ENCODE peak calls at places on chromosomes 16 and 17, in ten cellular contexts. F is tibial nerve, W is A549, I is stomach, B is esophagus muscularis mucosa, P is GM12878, G is HepG2, U is K562, D is sigmoid colon, T is H1. V is an unnamed sample.

GRCh38 chr17:76943781-76944213 is 75.6 kb downstream of the MGAT5B start:
- DNase-seq in P (no peak), G (no peak), I (no peak), D (no peak), T (no peak), U (no peak), B (no peak), F (no peak), W (no peak), V (no peak)

GRCh38 chr16:11145173-11145820 is 110.7 kb downstream of the SOCS1 start:
- DNase-seq in D (no peak), P (no peak), F (no peak), B (no peak), U (no peak), T (no peak), I (no peak), W (no peak), G (no peak), V (no peak)

GRCh38 chr17:40298726-40299125 is 10.3 kb upstream of the RARA start:
- DNase-seq in P (no peak), G (no peak), B (no peak), U (no peak), F (no peak), D (no peak), I (no peak), W (no peak), T (no peak), V (no peak)

GRCh38 chr16:89565256-89565505 is 4.7 kb downstream of the RPL13 start:
- DNase-seq in T (no peak), G (no peak), F (no peak), U (no peak), B (no peak), D (no peak), W (no peak), I (no peak), P (no peak), V (no peak)

GRCh38 chr17:8793649-8794048 is 5.5 kb downstream of the MFSD6L start:
- DNase-seq in D (no peak), G (no peak), B (peak; percentile 86), F (no peak), W (no peak), P (no peak), I (no peak), T (no peak), U (no peak), V (no peak)

GRCh38 chr16:60675022-60675421 is 1361.2 kb downstream of the CDH8 start:
- DNase-seq in F (no peak), T (no peak), P (no peak), W (no peak), U (no peak), B (no peak), I (no peak), D (no peak), G (no peak), V (no peak)

GRCh38 chr17:7587831-7588230 is 2.1 kb downstream of the SOX15 start:
- DNase-seq in W (no peak), U (peak; percentile 75), D (peak; percentile 80), G (no peak), I (no peak), F (no peak), P (no peak), B (no peak), T (no peak), V (no peak)

GRCh38 chr17:66304304-66305174 is 2.1 kb downstream of the PRKCA start:
- DNase-seq in B (no peak), W (peak; percentile 52), U (peak; percentile 67), D (no peak), I (no peak), T (peak; percentile 61), F (no peak), P (no peak), G (peak; percentile 49), V (no peak)

DNA sequence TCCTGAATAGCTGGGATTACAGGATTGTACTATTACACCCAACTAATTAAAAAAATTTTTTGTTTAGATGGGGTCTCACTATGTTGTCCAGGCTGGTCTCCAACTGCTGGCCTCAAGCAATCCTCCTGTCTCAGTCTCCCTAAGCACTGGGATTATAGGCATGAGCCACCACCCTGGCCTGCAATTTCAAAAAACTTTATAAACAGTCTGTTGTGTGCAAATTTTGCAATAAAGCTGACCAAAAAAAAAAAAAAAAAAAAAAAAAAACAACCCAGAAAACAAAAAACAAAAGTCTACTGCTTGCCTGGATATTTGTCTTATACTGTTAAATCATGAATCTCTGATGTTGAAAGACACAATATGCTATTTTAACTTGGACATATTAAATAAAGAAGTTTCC is 4.4 kb downstream of the CREBBP start:
- DNase-seq in D (no peak), I (no peak), T (no peak), F (no peak), G (no peak), W (no peak), B (no peak), U (no peak), P (no peak), V (no peak)
- TF ChIP-seq EP300 in D (no peak), I (no peak), T (no peak), F (no peak), G (no peak), W (no peak), B (no peak), U (no peak), P (no peak), V (no peak)

GRCh38 chr17:13333661-13334060 is 268.1 kb downstream of the HS3ST3A1 start:
- DNase-seq in P (no peak), W (no peak), I (no peak), T (no peak), F (no peak), D (no peak), G (no peak), B (no peak), U (no peak), V (no peak)

GRCh38 chr17:13338421-13338820 is 263.3 kb downstream of the HS3ST3A1 start:
- DNase-seq in B (no peak), F (no peak), D (no peak), T (no peak), U (no peak), G (no peak), P (no peak), I (no peak), W (no peak), V (no peak)

GRCh38 chr17:13334374-13334773 is 267.4 kb downstream of the HS3ST3A1 start:
- DNase-seq in G (no peak), P (no peak), T (no peak), U (peak; percentile 15), F (no peak), W (no peak), B (no peak), I (no peak), D (no peak), V (no peak)

GRCh38 chr17:13337171-13337570 is 264.6 kb downstream of the HS3ST3A1 start:
- DNase-seq in F (no peak), I (no peak), T (no peak), D (no peak), G (no peak), B (no peak), W (no peak), U (no peak), P (no peak), V (no peak)

DNA sequence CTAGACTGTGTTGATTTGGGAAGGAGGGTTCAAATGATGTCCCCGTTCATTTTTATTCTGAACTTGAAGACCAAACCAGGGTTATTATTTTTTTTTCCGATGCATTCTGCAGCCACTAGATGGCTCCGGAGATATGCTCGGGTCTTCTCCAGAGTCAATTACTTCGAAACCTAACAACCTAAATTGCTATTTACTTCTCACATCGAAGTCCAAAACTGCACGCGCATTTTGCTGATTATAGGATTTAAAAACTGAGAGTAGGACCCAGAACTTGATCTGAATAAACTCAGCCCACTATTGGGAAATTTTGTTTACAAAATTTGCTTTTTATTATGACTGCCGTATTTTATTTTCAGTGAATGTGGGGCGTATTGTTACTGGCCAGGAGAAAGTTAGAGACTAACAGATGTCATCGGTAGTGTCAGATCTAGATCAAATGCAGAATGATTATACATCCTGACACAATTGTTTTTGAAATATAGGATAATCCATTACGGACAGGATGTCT is 263.8 kb downstream of the HS3ST3A1 start:
- DNase-seq in F (no peak), G (peak; percentile 42), T (no peak), P (no peak), I (no peak), W (peak; percentile 36), U (peak; percentile 46), B (no peak), D (no peak), V (peak; percentile 16)
- H3K4me3 ChIP-seq in F (peak overlapping the region; percentile 32), G (no peak overlapping the region), T (peak overlapping the region; percentile 44), P (no peak overlapping the region), I (peak overlapping the region; percentile 28), W (peak overlapping the region; percentile 27), U (peak overlapping the region; percentile 21), B (peak overlapping the region; percentile 31), D (no peak overlapping the region), V (no peak overlapping the region)

GRCh38 chr17:78116411-78116810 is 12.1 kb downstream of the TMC6 start:
- DNase-seq in B (no peak), P (no peak), I (no peak), W (no peak), D (no peak), F (no peak), G (no peak), T (no peak), U (no peak), V (no peak)

GRCh38 chr17:78114831-78115723 is 13.5 kb downstream of the TMC6 start:
- DNase-seq in B (no peak), F (no peak), T (no peak), D (no peak), G (no peak), U (no peak), P (no peak), W (no peak), I (no peak), V (no peak)

GRCh38 chr17:78118801-78119241 is 9.7 kb downstream of the TMC6 start:
- DNase-seq in I (no peak), F (no peak), B (no peak), D (no peak), W (no peak), U (no peak), G (no peak), T (no peak), P (no peak), V (no peak)

GRCh38 chr17:78113804-78114785 is 14.5 kb downstream of the TMC6 start:
- DNase-seq in T (no peak), W (no peak), U (no peak), D (no peak), P (no peak), I (no peak), B (no peak), F (no peak), G (no peak), V (no peak)

GRCh38 chr17:78117027-78117981 is 11.3 kb downstream of the TMC6 start:
- DNase-seq in D (no peak), P (no peak), T (no peak), W (no peak), F (no peak), B (no peak), U (no peak), G (no peak), I (peak; percentile 60), V (no peak)
- TF ChIP-seq CTCF in D (no peak), P (peak; percentile 40), T (peak; percentile 75), W (peak; percentile 57), F (peak; percentile 18), B (peak; percentile 39), U (no peak), G (peak; percentile 92), I (peak; percentile 48), V (no peak)

DNA sequence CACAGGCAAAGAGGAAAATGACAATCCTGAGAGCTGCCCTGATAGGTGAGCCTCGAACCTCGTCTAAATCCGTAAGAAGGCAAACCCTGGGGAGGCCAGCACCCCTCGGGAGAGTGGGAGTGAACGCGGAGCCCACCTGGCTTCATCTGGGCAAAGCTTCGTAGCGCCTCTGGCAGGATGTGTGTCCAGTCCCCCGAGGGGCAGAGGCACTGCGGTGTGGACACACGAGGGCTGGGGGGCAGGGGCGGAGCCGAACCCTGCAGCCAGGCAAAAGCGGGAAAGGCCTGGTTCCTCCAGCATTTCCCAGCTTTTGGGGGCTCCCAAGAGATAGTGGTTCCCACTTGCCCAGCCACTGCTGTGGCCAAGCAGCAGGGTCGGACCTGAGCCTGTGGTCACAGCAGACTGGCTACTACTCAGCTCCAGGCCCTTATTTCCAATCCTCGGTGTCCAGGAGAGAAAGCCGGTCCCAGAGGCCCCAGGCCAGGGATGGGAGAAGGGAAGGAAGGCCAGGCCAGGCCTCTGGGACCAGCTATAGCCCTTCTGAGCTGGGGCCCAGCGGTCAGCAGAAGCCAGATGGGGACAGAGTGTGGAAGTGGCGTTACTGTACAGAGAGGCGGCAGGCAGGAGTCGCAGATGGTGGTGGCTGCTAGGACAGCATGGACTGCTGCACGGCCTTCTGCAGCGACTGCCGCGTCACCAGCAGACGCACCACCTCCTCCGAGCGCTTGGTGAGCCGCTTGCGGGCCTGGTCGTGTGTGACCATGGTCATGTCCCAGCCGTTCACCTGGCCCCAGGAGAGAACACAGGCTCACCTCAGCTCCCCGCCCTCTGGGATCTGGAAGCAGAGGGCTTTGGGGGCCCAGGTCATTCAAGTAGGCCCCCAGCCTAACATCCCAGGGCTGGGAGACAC is 5.0 kb downstream of the TAX1BP3 start:
- DNase-seq in I (no peak), U (no peak), D (no peak), P (no peak), F (no peak), T (no peak), G (no peak), W (no peak), B (no peak), V (no peak)
- TF ChIP-seq EP300 in I (no peak), U (no peak), D (no peak), P (no peak), F (no peak), T (no peak), G (no peak), W (no peak), B (no peak), V (no peak)